ENCODE peak calls at places on chromosomes 7 and 10, in four cellular contexts. G is stimulated activated CD4-positive, alpha-beta T cell treated with anti-CD3 and anti-CD28 coated beads, Interleukin-1b, Interleukin-23, amount 100 ng/mL, for 1 hour; N is GDM1; X is IMR-90. H is an unnamed sample.

GRCh38 chr10:48701139-48701901 is 16.6 kb downstream of the WDFY4 start:
- DNase-seq in G (no peak), N (no peak), X (no peak), H (no peak)

GRCh38 chr7:134834689-134835462 is 55.4 kb downstream of the CALD1 start:
- DNase-seq in G (no peak), N (no peak), X (peak), H (peak)

GRCh38 chr10:80589726-80590373 is 52.1 kb downstream of the SH2D4B start:
- DNase-seq in G (no peak), N (no peak), X (no peak), H (no peak)

GRCh38 chr7:45443263-45443662 is 130.9 kb upstream of the ADCY1 start:
- DNase-seq in G (no peak), N (no peak), X (no peak), H (no peak)

GRCh38 chr10:118101501-118101900 is 54.8 kb upstream of the RAB11FIP2 start:
- DNase-seq in G (no peak), N (no peak), X (no peak), H (no peak)

GRCh38 chr7:76234931-76235441 is 33.3 kb downstream of the SRRM3 start:
- DNase-seq in G (peak), N (peak), X (peak), H (peak)

GRCh38 chr10:112583236-112583919 is 136.4 kb downstream of the VTI1A start:
- DNase-seq in G (no peak), N (no peak), X (no peak), H (no peak)

GRCh38 chr7:219581-220150 is 27.3 kb downstream of the FAM20C start:
- DNase-seq in G (no peak), N (no peak), X (no peak), H (peak)